ENCODE peak calls at places on chromosomes 6 and 20, in four cellular contexts. V is OCI-LY7, I is neural progenitor cell, E is lower lobe of right lung. X is an unnamed sample.
A peak's percentile ranks its signal among the peaks of the same experiment; 100 is the strongest.

GRCh38 chr20:63114693-63115069 is 101.2 kb downstream of the YTHDF1 start:
- DNase-seq in V (no peak), I (no peak), E (no peak), X (no peak)

GRCh38 chr6:43076093-43076927 is at the start of gene PTK7:
- DNase-seq in V (peak; percentile 78), I (peak; percentile 96), E (peak; percentile 63), X (peak; percentile 72)

GRCh38 chr20:43316271-43316670 is 126.6 kb upstream of the PTPRT start:
- DNase-seq in V (no peak), I (no peak), E (no peak), X (no peak)

GRCh38 chr6:44234101-44235090 is 11.0 kb downstream of the SLC29A1 start:
- DNase-seq in V (peak; percentile 62), I (peak; percentile 87), E (peak; percentile 61), X (no peak)

GRCh38 chr6:24432611-24433010 is 29.9 kb downstream of the MRS2 start:
- DNase-seq in V (no peak), I (no peak), E (no peak), X (no peak)

GRCh38 chr6:157873735-157874344 is 50.8 kb downstream of the SNX9 start:
- DNase-seq in V (peak; percentile 78), I (peak; percentile 81), E (peak; percentile 76), X (peak; percentile 55)

GRCh38 chr20:63782051-63782471 is 42.5 kb downstream of the SLC2A4RG start:
- DNase-seq in V (peak; percentile 26), I (no peak), E (no peak), X (no peak)

GRCh38 chr6:37173573-37174195 is 3.7 kb downstream of the PIM1 start:
- DNase-seq in V (no peak), I (no peak), E (no peak), X (no peak)

GRCh38 chr6:16184129-16184528 is 54.3 kb upstream of the GMPR start:
- DNase-seq in V (peak; percentile 47), I (peak; percentile 28), E (peak; percentile 62), X (peak; percentile 25)

GRCh38 chr6:143562143-143562542 is 50.6 kb upstream of the FUCA2 start:
- DNase-seq in V (no peak), I (no peak), E (no peak), X (no peak)

GRCh38 chr6:44593539-44593944 is 206.0 kb downstream of the CDC5L start:
- DNase-seq in V (peak; percentile 73), I (peak; percentile 83), E (no peak), X (peak; percentile 86)

GRCh38 chr20:45294659-45295058 is 12.0 kb upstream of the RBPJL start:
- DNase-seq in V (no peak), I (no peak), E (no peak), X (no peak)

GRCh38 chr20:49747707-49748524 is 34.2 kb upstream of the B4GALT5 start:
- DNase-seq in V (no peak), I (no peak), E (peak; percentile 68), X (no peak)

GRCh38 chr6:35213824-35214756 is at the start of gene SCUBE3:
- DNase-seq in V (no peak), I (peak; percentile 93), E (no peak), X (peak; percentile 35)

GRCh38 chr6:4466260-4466659 is 309.9 kb upstream of the CDYL start:
- DNase-seq in V (no peak), I (no peak), E (peak; percentile 59), X (no peak)

DNA sequence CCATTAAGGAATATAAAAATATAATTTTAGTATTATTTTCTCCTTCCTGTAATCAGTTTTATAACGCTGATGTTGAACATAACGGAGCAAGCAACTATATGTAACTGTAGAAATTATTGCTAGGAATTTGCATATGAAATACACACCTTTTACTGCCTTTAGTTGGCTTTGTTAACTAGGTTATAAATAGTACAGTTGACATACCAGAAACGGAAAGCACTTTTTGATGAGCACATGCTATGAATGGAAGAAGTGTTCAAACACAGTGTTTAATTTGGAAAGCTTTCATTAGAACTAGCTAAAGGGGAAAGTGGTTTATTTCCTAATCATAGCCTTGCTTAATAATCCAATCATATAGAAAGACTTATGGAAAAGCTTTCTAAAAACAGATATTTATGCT is 25.3 kb upstream of the BEND3 start:
- DNase-seq in V (no peak), I (no peak), E (no peak), X (no peak)
- H3K4me3 ChIP-seq in V (no peak overlapping the region), I (no peak overlapping the region), E (no peak overlapping the region), X (no peak overlapping the region)

DNA sequence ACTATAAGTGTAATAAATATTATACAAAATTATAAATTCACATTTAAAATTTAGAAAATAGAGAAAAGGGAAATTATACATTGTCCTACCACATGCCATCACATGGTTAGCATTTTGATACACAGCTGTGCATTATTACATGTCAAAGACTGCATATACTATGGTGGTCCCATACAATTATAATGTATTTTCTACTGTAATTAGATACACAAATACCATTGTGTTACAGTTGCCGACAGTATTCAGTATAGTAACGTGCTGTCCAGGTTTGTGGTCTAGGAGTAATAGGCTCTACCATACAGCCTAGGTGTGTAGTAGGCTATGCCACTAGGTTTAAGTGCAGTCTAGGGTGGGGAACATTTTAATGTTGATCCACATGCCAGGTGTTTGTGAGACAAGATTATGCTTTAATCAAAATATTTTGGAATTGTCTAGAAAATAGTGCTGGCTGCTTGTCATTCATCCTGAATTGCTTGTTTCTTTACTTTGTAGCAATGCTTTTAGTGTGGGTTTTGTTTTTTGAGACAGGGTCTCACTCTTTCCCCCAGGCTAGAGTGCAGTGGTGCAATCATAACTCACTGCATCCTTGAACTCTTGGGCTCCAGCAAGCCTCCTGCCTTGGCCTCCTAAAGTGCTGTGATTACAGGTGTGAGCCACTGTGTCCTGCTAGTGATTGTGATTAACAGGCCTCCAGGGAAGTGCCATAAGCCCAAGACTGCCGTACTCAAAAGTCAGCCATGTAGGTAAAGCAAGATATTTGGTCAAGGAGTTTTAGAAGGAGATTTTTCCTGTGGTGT is 39.0 kb downstream of the DSTN start:
- DNase-seq in V (no peak), I (no peak), E (no peak), X (no peak)
- H3K36me3 ChIP-seq in V (no peaks in the 10 kb centered on the region), I (no peaks in the 10 kb centered on the region), E (peaks cover 70% of the 10 kb centered on the region), X (no peaks in the 10 kb centered on the region)

GRCh38 chr20:59788811-59789210 is 144.6 kb downstream of the SYCP2 start:
- DNase-seq in V (no peak), I (no peak), E (no peak), X (no peak)
- H3K9me3 ChIP-seq in V (peaks cover 7% of the 10 kb centered on the region), I (peaks cover 6% of the 10 kb centered on the region), E (peaks cover 13% of the 10 kb centered on the region), X (peaks cover 9% of the 10 kb centered on the region)

GRCh38 chr6:17899491-17899890 is 87.9 kb downstream of the KIF13A start:
- DNase-seq in V (no peak), I (no peak), E (no peak), X (no peak)
- H3K4me3 ChIP-seq in V (no peak overlapping the region), I (no peak overlapping the region), E (no peak overlapping the region), X (no peak overlapping the region)

X was measured in iPS DF 6.9.